ENCODE peak calls at places on chromosomes 5 and 9, in eight cellular contexts. One of them, this sample, is unnamed.

GRCh38 chr9:109100543-109101201 is 19.1 kb downstream of the TMEM245 start:
- DNase-seq in Right ventricle myocardium superior: no peak
- DNase-seq in NCI-H187 treated with DMSO at 0.1 percent for 48 hours: no peak
- DNase-seq in stromal cell of bone marrow: no peak
- DNase-seq in posterior cingulate gyrus: no peak
- DNase-seq in nephron progenitor cell: no peak
- DNase-seq in vagina: no peak
- DNase-seq in substantia nigra: no peak
- DNase-seq in this sample: no peak

GRCh38 chr9:128733256-128733655 is 9.3 kb upstream of the ZDHHC12 start:
- DNase-seq in Right ventricle myocardium superior: peak; percentile 71
- DNase-seq in NCI-H187 treated with DMSO at 0.1 percent for 48 hours: peak; percentile 61
- DNase-seq in stromal cell of bone marrow: peak; percentile 45
- DNase-seq in posterior cingulate gyrus: no peak
- DNase-seq in nephron progenitor cell: peak; percentile 82
- DNase-seq in vagina: no peak
- DNase-seq in substantia nigra: peak; percentile 63
- DNase-seq in this sample: no peak

GRCh38 chr5:77181173-77181572 is 29.3 kb upstream of the PDE8B start:
- DNase-seq in Right ventricle myocardium superior: no peak
- DNase-seq in NCI-H187 treated with DMSO at 0.1 percent for 48 hours: no peak
- DNase-seq in stromal cell of bone marrow: no peak
- DNase-seq in posterior cingulate gyrus: no peak
- DNase-seq in nephron progenitor cell: peak; percentile 21
- DNase-seq in vagina: no peak
- DNase-seq in substantia nigra: no peak
- DNase-seq in this sample: peak; percentile 55

GRCh38 chr9:114185570-114185969 is 30.2 kb downstream of the COL27A1 start:
- DNase-seq in Right ventricle myocardium superior: no peak
- DNase-seq in NCI-H187 treated with DMSO at 0.1 percent for 48 hours: no peak
- DNase-seq in stromal cell of bone marrow: no peak
- DNase-seq in posterior cingulate gyrus: no peak
- DNase-seq in nephron progenitor cell: no peak
- DNase-seq in vagina: no peak
- DNase-seq in substantia nigra: no peak
- DNase-seq in this sample: no peak

GRCh38 chr9:126162611-126163381 is 163.8 kb upstream of the MVB12B start:
- DNase-seq in Right ventricle myocardium superior: no peak
- DNase-seq in NCI-H187 treated with DMSO at 0.1 percent for 48 hours: no peak
- DNase-seq in stromal cell of bone marrow: no peak
- DNase-seq in posterior cingulate gyrus: no peak
- DNase-seq in nephron progenitor cell: no peak
- DNase-seq in vagina: peak; percentile 93
- DNase-seq in substantia nigra: no peak
- DNase-seq in this sample: peak; percentile 46

GRCh38 chr5:32805966-32806626 is 95.0 kb downstream of the NPR3 start:
- DNase-seq in Right ventricle myocardium superior: no peak
- DNase-seq in NCI-H187 treated with DMSO at 0.1 percent for 48 hours: no peak
- DNase-seq in stromal cell of bone marrow: peak; percentile 93
- DNase-seq in posterior cingulate gyrus: no peak
- DNase-seq in nephron progenitor cell: no peak
- DNase-seq in vagina: no peak
- DNase-seq in substantia nigra: no peak
- DNase-seq in this sample: no peak

GRCh38 chr9:36317766-36318165 is 59.5 kb upstream of the GNE start:
- DNase-seq in Right ventricle myocardium superior: peak; percentile 47
- DNase-seq in NCI-H187 treated with DMSO at 0.1 percent for 48 hours: no peak
- DNase-seq in stromal cell of bone marrow: no peak
- DNase-seq in posterior cingulate gyrus: no peak
- DNase-seq in nephron progenitor cell: no peak
- DNase-seq in vagina: no peak
- DNase-seq in substantia nigra: no peak
- DNase-seq in this sample: peak; percentile 96

GRCh38 chr9:97547098-97547829 is 45.8 kb downstream of the TMOD1 start:
- DNase-seq in Right ventricle myocardium superior: no peak
- DNase-seq in NCI-H187 treated with DMSO at 0.1 percent for 48 hours: no peak
- DNase-seq in stromal cell of bone marrow: no peak
- DNase-seq in posterior cingulate gyrus: no peak
- DNase-seq in nephron progenitor cell: no peak
- DNase-seq in vagina: no peak
- DNase-seq in substantia nigra: no peak
- DNase-seq in this sample: no peak

GRCh38 chr9:127123239-127123935 is 952 bp upstream of the ANGPTL2 start:
- DNase-seq in Right ventricle myocardium superior: peak; percentile 55
- DNase-seq in NCI-H187 treated with DMSO at 0.1 percent for 48 hours: no peak
- DNase-seq in stromal cell of bone marrow: no peak
- DNase-seq in posterior cingulate gyrus: no peak
- DNase-seq in nephron progenitor cell: no peak
- DNase-seq in vagina: no peak
- DNase-seq in substantia nigra: peak; percentile 53
- DNase-seq in this sample: no peak

GRCh38 chr5:124651663-124652513 is 94.6 kb downstream of the ZNF608 start:
- DNase-seq in Right ventricle myocardium superior: peak; percentile 91
- DNase-seq in NCI-H187 treated with DMSO at 0.1 percent for 48 hours: peak; percentile 20
- DNase-seq in stromal cell of bone marrow: peak; percentile 61
- DNase-seq in posterior cingulate gyrus: peak; percentile 87
- DNase-seq in nephron progenitor cell: peak; percentile 85
- DNase-seq in vagina: no peak
- DNase-seq in substantia nigra: peak; percentile 85
- DNase-seq in this sample: peak; percentile 93

GRCh38 chr5:54619732-54620582 is 102.4 kb downstream of the SNX18 start:
- DNase-seq in Right ventricle myocardium superior: no peak
- DNase-seq in NCI-H187 treated with DMSO at 0.1 percent for 48 hours: no peak
- DNase-seq in stromal cell of bone marrow: no peak
- DNase-seq in posterior cingulate gyrus: no peak
- DNase-seq in nephron progenitor cell: no peak
- DNase-seq in vagina: no peak
- DNase-seq in substantia nigra: no peak
- DNase-seq in this sample: no peak

GRCh38 chr9:104805441-104805840 is 41.5 kb downstream of the NIPSNAP3B start:
- DNase-seq in Right ventricle myocardium superior: no peak
- DNase-seq in NCI-H187 treated with DMSO at 0.1 percent for 48 hours: no peak
- DNase-seq in stromal cell of bone marrow: no peak
- DNase-seq in posterior cingulate gyrus: no peak
- DNase-seq in nephron progenitor cell: no peak
- DNase-seq in vagina: no peak
- DNase-seq in substantia nigra: no peak
- DNase-seq in this sample: no peak

GRCh38 chr5:85293139-85293785 is 908.6 kb upstream of the EDIL3 start:
- DNase-seq in Right ventricle myocardium superior: no peak
- DNase-seq in NCI-H187 treated with DMSO at 0.1 percent for 48 hours: no peak
- DNase-seq in stromal cell of bone marrow: peak; percentile 5
- DNase-seq in posterior cingulate gyrus: no peak
- DNase-seq in nephron progenitor cell: no peak
- DNase-seq in vagina: no peak
- DNase-seq in substantia nigra: no peak
- DNase-seq in this sample: no peak

GRCh38 chr5:36407396-36407795 is 105.7 kb upstream of the RANBP3L start:
- DNase-seq in Right ventricle myocardium superior: no peak
- DNase-seq in NCI-H187 treated with DMSO at 0.1 percent for 48 hours: no peak
- DNase-seq in stromal cell of bone marrow: peak; percentile 49
- DNase-seq in posterior cingulate gyrus: no peak
- DNase-seq in nephron progenitor cell: no peak
- DNase-seq in vagina: no peak
- DNase-seq in substantia nigra: no peak
- DNase-seq in this sample: no peak

GRCh38 chr5:79829260-79829659 is 139.6 kb downstream of the CMYA5 start:
- DNase-seq in Right ventricle myocardium superior: no peak
- DNase-seq in NCI-H187 treated with DMSO at 0.1 percent for 48 hours: no peak
- DNase-seq in stromal cell of bone marrow: no peak
- DNase-seq in posterior cingulate gyrus: no peak
- DNase-seq in nephron progenitor cell: peak; percentile 29
- DNase-seq in vagina: peak; percentile 81
- DNase-seq in substantia nigra: no peak
- DNase-seq in this sample: no peak

GRCh38 chr9:35070823-35071813 is 1.3 kb downstream of the VCP start:
- DNase-seq in Right ventricle myocardium superior: no peak
- DNase-seq in NCI-H187 treated with DMSO at 0.1 percent for 48 hours: no peak
- DNase-seq in stromal cell of bone marrow: no peak
- DNase-seq in posterior cingulate gyrus: no peak
- DNase-seq in nephron progenitor cell: no peak
- DNase-seq in vagina: no peak
- DNase-seq in substantia nigra: no peak
- DNase-seq in this sample: no peak

This sample was measured in kidney.